ENCODE peak calls at places on chromosomes 2 and 18, in five cellular contexts. N, L, V, X and P are unnamed samples.

GRCh38 chr2:11395971-11396689 is 51.7 kb upstream of the ROCK2 start:
- DNase-seq in N (no peak), X (no peak), L (no peak), V (no peak), P (no peak)

GRCh38 chr2:37869304-37869703 is 55.8 kb upstream of the RMDN2 start:
- DNase-seq in L (no peak), X (no peak), N (no peak), V (no peak), P (no peak)

GRCh38 chr2:10752236-10752635 is 30.8 kb downstream of the ATP6V1C2 start:
- DNase-seq in L (no peak), X (no peak), N (no peak), V (no peak), P (no peak)

GRCh38 chr18:34339155-34339554 is 114.4 kb upstream of the NOL4 start:
- DNase-seq in L (no peak), V (no peak), X (no peak), N (no peak), P (no peak)

GRCh38 chr2:117379928-117380327 is 434.6 kb upstream of the DDX18 start:
- DNase-seq in X (no peak), N (no peak), V (no peak), L (no peak), P (no peak)

GRCh38 chr18:28125051-28125450 is 51.9 kb downstream of the CDH2 start:
- DNase-seq in N (no peak), X (no peak), L (peak), V (no peak), P (no peak)

GRCh38 chr2:26669099-26669498 is 23.4 kb upstream of the KCNK3 start:
- DNase-seq in V (peak), L (no peak), X (no peak), N (no peak), P (no peak)

GRCh38 chr18:40366521-40366920 is 1588.5 kb upstream of the PIK3C3 start:
- DNase-seq in N (no peak), L (no peak), V (no peak), X (no peak), P (no peak)

GRCh38 chr2:215705771-215706261 is 269.9 kb upstream of the FN1 start:
- DNase-seq in V (no peak), L (no peak), N (no peak), X (no peak), P (no peak)

GRCh38 chr2:1800306-1800705 is 56.0 kb upstream of the PXDN start:
- DNase-seq in V (no peak), X (no peak), L (no peak), N (no peak), P (no peak)

GRCh38 chr2:29834624-29835023 is 86.8 kb downstream of the ALK start:
- DNase-seq in V (no peak), X (no peak), N (no peak), L (peak), P (no peak)

GRCh38 chr2:30871980-30872789 is 64.9 kb upstream of the CAPN13 start:
- DNase-seq in V (peak), X (peak), L (no peak), N (no peak), P (no peak)

GRCh38 chr2:27123302-27124150 is at the start of gene ABHD1:
- DNase-seq in L (no peak), N (peak), V (peak), X (no peak), P (no peak)

GRCh38 chr2:108194409-108195132 is 45.2 kb upstream of the SULT1C3 start:
- DNase-seq in N (no peak), L (peak), V (no peak), X (no peak), P (no peak)

GRCh38 chr2:196601430-196602306 is 37.8 kb upstream of the CCDC150 start:
- DNase-seq in L (peak), X (peak), V (no peak), N (peak), P (peak)

GRCh38 chr2:84959494-84960156 is 11.3 kb upstream of the KCMF1 start:
- DNase-seq in N (no peak), L (no peak), X (no peak), V (no peak), P (no peak)

GRCh38 chr18:75218064-75218463 is 7.5 kb downstream of the TSHZ1 start:
- DNase-seq in L (no peak), X (no peak), N (no peak), V (no peak), P (no peak)

GRCh38 chr2:9536504-9536903 is 19.1 kb downstream of the ADAM17 start:
- DNase-seq in N (no peak), L (no peak), X (no peak), V (no peak), P (no peak)

GRCh38 chr2:12081481-12082210 is 335.2 kb downstream of the LPIN1 start:
- DNase-seq in N (no peak), V (no peak), L (no peak), X (no peak), P (no peak)

GRCh38 chr18:24373331-24373730 is 24.3 kb downstream of the OSBPL1A start:
- DNase-seq in L (peak), V (no peak), N (no peak), X (no peak), P (no peak)

GRCh38 chr2:189179607-189179979 is at the start of gene COL5A2:
- DNase-seq in V (peak), X (peak), L (peak), N (no peak), P (peak)

GRCh38 chr18:3508576-3509559 is 58.9 kb downstream of the TGIF1 start:
- DNase-seq in N (peak), V (no peak), L (no peak), X (no peak), P (no peak)

GRCh38 chr2:22481507-22482217 is 903.3 kb upstream of the KLHL29 start:
- DNase-seq in X (no peak), V (no peak), N (no peak), L (no peak), P (no peak)

GRCh38 chr18:13608791-13609552 is 117.4 kb downstream of the FAM210A start:
- DNase-seq in L (no peak), N (no peak), V (no peak), X (no peak), P (no peak)

GRCh38 chr2:127565261-127566138 is 30.0 kb downstream of the MYO7B start:
- DNase-seq in L (no peak), V (no peak), N (no peak), X (no peak), P (no peak)

GRCh38 chr2:140122001-140122400 is 1341.8 kb upstream of the NXPH2 start:
- DNase-seq in N (no peak), V (no peak), L (no peak), X (no peak), P (no peak)

GRCh38 chr2:241547781-241548450 is 10.6 kb upstream of the BOK start:
- DNase-seq in X (no peak), N (no peak), V (peak), L (no peak), P (no peak)

GRCh38 chr18:6983366-6983765 is 134.2 kb downstream of the LAMA1 start:
- DNase-seq in V (no peak), X (no peak), N (no peak), L (no peak), P (no peak)
- TF ChIP-seq CTCF in V (no peak), X (no peak), N (no peak), L (no peak), P (no peak)

GRCh38 chr18:55318864-55319516 is 269.0 kb downstream of the TCF4 start:
- DNase-seq in L (peak), N (no peak), X (no peak), V (no peak), P (no peak)
- H3K4me3 ChIP-seq in L (peak), N (peak), X (peak), V (peak), P (peak)

GRCh38 chr2:170820647-170821630 is 4.3 kb downstream of the GAD1 start:
- DNase-seq in L (no peak), V (no peak), X (no peak), N (no peak), P (no peak)

GRCh38 chr2:170822885-170823799 is 6.5 kb downstream of the GAD1 start:
- DNase-seq in V (no peak), N (peak), X (no peak), L (no peak), P (no peak)

GRCh38 chr2:170821631-170822291 is 5.1 kb downstream of the GAD1 start:
- DNase-seq in L (no peak), N (peak), V (no peak), X (no peak), P (no peak)

GRCh38 chr2:170823800-170824153 is 7.1 kb downstream of the GAD1 start:
- DNase-seq in L (no peak), V (no peak), X (no peak), N (no peak), P (no peak)

GRCh38 chr2:170822292-170822884 is 5.7 kb downstream of the GAD1 start:
- DNase-seq in N (peak), V (no peak), L (no peak), X (no peak), P (no peak)
- TF ChIP-seq CTCF in N (no peak), V (no peak), L (no peak), X (peak), P (no peak)

DNA sequence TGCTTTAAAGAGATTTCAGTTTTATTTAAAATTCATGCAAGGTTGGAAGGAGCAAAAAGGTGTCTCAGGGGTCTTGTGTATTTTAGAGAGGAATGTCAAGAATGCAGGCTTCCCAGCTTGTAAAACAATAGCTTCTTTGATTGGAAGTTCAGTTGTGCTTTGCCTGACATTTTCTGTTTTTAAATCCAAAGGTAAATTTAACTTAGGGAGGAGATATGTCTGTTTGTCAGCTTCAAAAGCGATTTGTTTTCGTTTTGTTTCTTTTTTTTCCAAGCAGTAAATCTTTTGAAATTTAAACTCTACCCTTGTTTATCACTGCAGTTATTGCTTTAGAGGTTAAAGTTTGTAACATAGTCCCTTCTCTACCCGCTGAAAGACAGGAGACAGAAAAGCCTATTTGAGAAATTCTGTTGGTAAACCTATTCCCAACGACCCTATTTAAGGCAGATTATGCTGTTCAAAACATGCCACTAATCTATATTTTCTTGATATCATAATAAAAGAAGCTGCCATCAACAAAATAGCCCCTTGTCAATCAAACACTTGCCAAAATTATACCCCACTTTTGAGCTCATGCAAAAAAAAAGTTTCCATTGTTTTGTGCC is 639.6 kb downstream of the IRS1 start:
- DNase-seq in L (no peak), V (no peak), N (no peak), X (no peak), P (no peak)
- H3K4me3 ChIP-seq in L (no peak), V (no peak), N (no peak), X (no peak), P (no peak)

GRCh38 chr2:224056889-224057288 is 17.8 kb upstream of the SERPINE2 start:
- DNase-seq in V (no peak), X (no peak), N (no peak), L (no peak), P (no peak)

GRCh38 chr2:224055101-224055500 is 16.0 kb upstream of the SERPINE2 start:
- DNase-seq in X (no peak), L (peak), N (no peak), V (no peak), P (no peak)

GRCh38 chr2:224059178-224059577 is 20.1 kb upstream of the SERPINE2 start:
- DNase-seq in X (no peak), L (no peak), N (no peak), V (no peak), P (no peak)

GRCh38 chr2:224060783-224061482 is 21.8 kb upstream of the SERPINE2 start:
- DNase-seq in V (no peak), N (no peak), L (no peak), X (no peak), P (no peak)

DNA sequence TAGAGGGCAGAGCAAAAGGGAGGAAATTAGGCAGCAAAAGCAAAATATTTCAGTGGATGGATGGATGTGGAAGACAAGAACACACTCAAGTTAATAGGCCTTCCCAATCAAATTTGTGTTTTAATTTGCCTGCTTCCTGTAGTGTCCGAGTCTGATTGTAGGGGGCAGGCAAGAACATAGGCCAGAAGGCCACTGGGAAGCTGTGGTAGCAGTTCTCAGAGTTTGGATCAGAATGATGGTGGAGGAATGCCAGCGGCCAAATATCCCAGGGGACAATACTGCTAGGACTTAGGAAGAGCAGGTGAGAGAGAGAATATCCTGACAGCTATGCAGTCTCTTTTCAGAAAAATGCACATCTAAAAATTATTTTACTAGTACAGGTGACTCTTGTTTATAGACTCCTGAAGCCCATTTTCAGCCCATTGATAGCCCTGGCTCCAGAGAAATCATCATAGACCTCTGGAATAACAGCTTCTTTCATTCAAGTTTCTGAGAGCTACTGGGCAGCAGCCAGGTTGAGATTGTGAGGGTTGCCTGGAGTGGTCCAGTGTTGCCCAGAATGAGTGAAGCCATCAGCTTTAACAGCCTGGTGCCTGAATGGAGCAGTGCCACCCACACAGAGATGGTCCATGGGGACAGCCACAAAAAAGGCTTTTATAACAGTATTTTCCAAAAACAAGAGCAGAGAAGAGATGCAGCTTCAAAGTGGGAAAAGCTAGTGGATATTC is 19.1 kb upstream of the SERPINE2 start:
- DNase-seq in V (no peak), X (no peak), N (no peak), L (no peak), P (no peak)
- TF ChIP-seq CTCF in V (no peak), X (peak), N (no peak), L (peak), P (no peak)

DNA sequence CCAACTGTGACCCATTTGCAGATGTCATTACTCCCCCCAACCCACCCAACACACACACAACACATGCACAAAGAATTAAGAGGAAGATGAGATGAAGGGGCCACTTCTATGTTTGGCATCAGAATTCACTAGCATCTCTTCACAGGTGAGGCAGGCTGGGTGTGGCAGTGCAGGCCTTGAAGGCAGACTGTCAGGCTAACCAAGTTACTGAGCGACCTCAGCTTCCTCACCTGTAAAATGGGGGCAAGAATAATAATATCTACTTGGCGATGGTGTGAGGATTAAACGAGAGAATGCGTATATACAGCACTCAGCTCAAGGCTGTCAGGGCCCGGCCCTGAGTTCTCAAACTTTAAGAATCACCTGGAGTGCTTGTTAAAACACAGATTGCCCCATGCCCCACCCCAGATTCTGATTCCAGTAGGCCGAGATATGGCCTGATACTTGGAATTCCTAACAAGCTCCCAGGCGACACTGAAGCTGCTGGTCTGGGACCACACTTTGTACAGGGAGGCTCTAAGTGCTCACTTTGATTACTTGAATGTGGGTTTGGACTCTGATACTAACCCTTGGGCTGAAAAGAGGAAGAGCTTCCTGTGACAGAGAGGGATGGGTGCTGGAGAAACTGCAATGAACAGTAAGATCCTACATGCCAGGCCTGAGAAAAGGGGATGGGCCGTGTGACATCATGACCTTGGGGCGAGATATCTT is 1.1 kb downstream of the ACTG2 start:
- DNase-seq in L (no peak), X (no peak), V (no peak), N (no peak), P (no peak)
- H3K4me3 ChIP-seq in L (no peak), X (no peak), V (no peak), N (no peak), P (peak)

GRCh38 chr18:76679877-76680276 is 142.5 kb upstream of the ZNF236 start:
- DNase-seq in N (no peak), X (no peak), V (no peak), L (no peak), P (no peak)

GRCh38 chr18:76674596-76674995 is 147.8 kb upstream of the ZNF236 start:
- DNase-seq in L (no peak), X (no peak), V (no peak), N (no peak), P (no peak)

GRCh38 chr18:76684265-76684664 is 138.1 kb upstream of the ZNF236 start:
- DNase-seq in L (no peak), V (no peak), N (peak), X (no peak), P (no peak)

GRCh38 chr18:76678248-76678647 is 144.1 kb upstream of the ZNF236 start:
- DNase-seq in L (no peak), V (no peak), X (no peak), N (no peak), P (no peak)

DNA sequence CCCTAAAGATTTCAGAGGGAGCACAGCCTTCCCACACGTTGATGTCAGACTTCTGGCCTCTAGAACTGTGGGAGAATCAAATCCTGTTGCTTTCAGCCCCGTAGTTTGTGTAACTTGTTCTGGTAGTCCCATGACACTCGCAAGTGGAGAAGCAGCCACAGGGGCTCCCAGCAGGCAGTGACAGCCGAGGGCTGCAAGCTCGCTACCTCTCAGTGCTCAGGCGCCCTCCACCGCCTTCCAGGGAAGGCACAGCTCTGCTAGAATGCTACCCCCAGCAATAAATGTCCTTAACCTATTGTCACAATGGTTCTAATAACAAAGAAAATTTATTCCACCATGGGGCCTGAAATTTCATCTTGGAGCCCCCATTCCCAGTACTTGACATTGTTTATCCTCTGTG is 143.1 kb upstream of the ZNF236 start:
- DNase-seq in N (no peak), X (no peak), L (no peak), V (no peak), P (no peak)
- TF ChIP-seq CTCF in N (no peak), X (no peak), L (no peak), V (no peak), P (no peak)

DNA sequence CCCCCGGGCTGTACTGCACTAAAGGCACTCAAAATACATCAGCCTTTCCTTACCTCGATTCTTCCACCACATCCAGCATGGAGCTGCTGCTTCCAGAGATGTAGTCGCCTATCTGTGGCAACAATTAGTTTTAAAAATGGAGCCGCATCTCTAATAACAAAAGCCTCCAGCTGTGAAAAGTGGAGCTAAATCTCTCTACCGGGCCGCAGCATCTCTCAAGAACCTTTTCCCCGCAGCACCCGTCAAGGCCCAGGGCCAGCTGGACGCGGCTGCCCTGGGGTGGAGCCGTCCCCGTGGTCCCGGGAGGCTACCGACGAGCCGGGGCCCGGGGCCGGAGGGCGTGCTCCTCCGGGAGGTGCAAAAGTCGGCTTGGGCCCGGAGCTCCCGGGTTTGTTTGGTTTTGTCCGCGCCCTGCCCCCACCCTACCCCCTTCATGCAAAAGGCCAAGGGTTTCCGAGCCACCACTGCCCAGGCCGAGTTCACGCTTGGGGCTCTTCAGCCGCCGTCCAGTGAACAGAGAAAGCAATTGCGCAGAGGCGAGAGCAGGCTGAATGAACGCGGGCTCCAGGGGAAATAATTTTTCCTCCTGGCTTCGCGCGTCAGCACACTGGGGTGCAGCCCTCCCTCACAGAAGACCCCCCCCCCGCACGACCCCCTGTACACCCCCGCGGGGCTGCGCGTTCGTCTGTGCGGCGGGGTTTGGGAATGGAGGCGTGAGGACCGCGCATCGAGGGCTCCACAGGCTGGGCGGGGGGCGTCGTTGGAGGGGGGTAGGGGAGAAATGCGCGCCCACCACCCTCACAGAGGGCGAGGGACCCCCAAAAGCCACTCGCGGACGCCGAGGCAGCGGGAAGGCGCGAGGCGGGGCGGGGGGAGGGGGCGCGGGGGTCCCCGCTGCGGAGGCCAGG is 554 bp upstream of the GREB1L start:
- DNase-seq in L (no peak), V (no peak), N (peak), X (no peak), P (no peak)
- H3K4me3 ChIP-seq in L (peak), V (peak), N (peak), X (peak), P (peak)

GRCh38 chr2:71803398-71803797 is 344.3 kb downstream of the CYP26B1 start:
- DNase-seq in N (no peak), L (no peak), V (no peak), X (no peak), P (no peak)

GRCh38 chr2:71802556-71802955 is 345.1 kb downstream of the CYP26B1 start:
- DNase-seq in X (no peak), N (no peak), V (no peak), L (no peak), P (no peak)

GRCh38 chr2:71800106-71800809 is 346.9 kb downstream of the DYSF start:
- DNase-seq in L (no peak), X (no peak), N (peak), V (no peak), P (no peak)

GRCh38 chr2:71804251-71804650 is 343.4 kb downstream of the CYP26B1 start:
- DNase-seq in X (no peak), N (no peak), V (no peak), L (peak), P (no peak)

GRCh38 chr2:71801969-71802368 is 345.7 kb downstream of the CYP26B1 start:
- DNase-seq in V (no peak), X (no peak), L (peak), N (peak), P (no peak)
- TF ChIP-seq CTCF in V (peak), X (peak), L (peak), N (peak), P (peak)